ENCODE peak calls at places on chromosome 19, in eight cellular contexts. R, L, S, Q, D, E, O and P are unnamed samples.

GRCh38 chr19:19372656-19373416 is 32.6 kb upstream of the GATAD2A start:
- DNase-seq in R (no peak), L (peak; percentile 58), S (peak; percentile 94), Q (peak; percentile 80), D (no peak), E (no peak), O (peak; percentile 37), P (peak; percentile 65)

GRCh38 chr19:46985532-46986415 is 33.9 kb upstream of the NPAS1 start:
- DNase-seq in R (no peak), L (no peak), S (no peak), Q (no peak), D (no peak), E (no peak), O (no peak), P (no peak)

GRCh38 chr19:14432817-14433453 is at the start of gene PKN1:
- DNase-seq in R (peak; percentile 57), L (peak; percentile 48), S (peak; percentile 51), Q (peak; percentile 68), D (peak; percentile 80), E (no peak), O (no peak), P (no peak)

GRCh38 chr19:8367327-8368001 is 3.5 kb downstream of the ANGPTL4 start:
- DNase-seq in R (peak; percentile 89), L (peak; percentile 85), S (peak; percentile 55), Q (peak; percentile 90), D (peak; percentile 67), E (peak; percentile 96), O (peak; percentile 92), P (peak; percentile 89)

GRCh38 chr19:10552596-10553053 is 8.9 kb downstream of the ATG4D start:
- DNase-seq in R (peak; percentile 60), L (no peak), S (peak; percentile 79), Q (no peak), D (no peak), E (no peak), O (no peak), P (no peak)

GRCh38 chr19:19873381-19873780 is 7.7 kb downstream of the ZNF253 start:
- DNase-seq in R (no peak), L (no peak), S (peak; percentile 11), Q (no peak), D (no peak), E (no peak), O (no peak), P (no peak)

GRCh38 chr19:19355606-19356139 is 35.0 kb downstream of the MAU2 start:
- DNase-seq in R (no peak), L (no peak), S (no peak), Q (no peak), D (no peak), E (no peak), O (no peak), P (no peak)

GRCh38 chr19:44112802-44113137 is 429 bp upstream of the ZNF225 start:
- DNase-seq in R (no peak), L (no peak), S (no peak), Q (no peak), D (no peak), E (no peak), O (no peak), P (no peak)

GRCh38 chr19:15288146-15288963 is 44.0 kb downstream of the BRD4 start:
- DNase-seq in R (peak; percentile 44), L (no peak), S (peak; percentile 38), Q (no peak), D (no peak), E (no peak), O (no peak), P (no peak)

GRCh38 chr19:6020972-6021805 is 43.2 kb upstream of the RANBP3 start:
- DNase-seq in R (no peak), L (no peak), S (no peak), Q (no peak), D (no peak), E (no peak), O (no peak), P (no peak)

GRCh38 chr19:16876904-16877361 is 11.9 kb upstream of the F2RL3 start:
- DNase-seq in R (no peak), L (no peak), S (peak; percentile 69), Q (no peak), D (no peak), E (no peak), O (peak; percentile 46), P (no peak)

GRCh38 chr19:2385053-2385721 is 25.1 kb downstream of the TMPRSS9 start:
- DNase-seq in R (peak; percentile 83), L (no peak), S (peak; percentile 61), Q (no peak), D (peak; percentile 60), E (no peak), O (peak; percentile 59), P (peak; percentile 78)

GRCh38 chr19:55443045-55443823 is at the start of gene SHISA7:
- DNase-seq in R (peak; percentile 46), L (no peak), S (peak; percentile 31), Q (no peak), D (no peak), E (no peak), O (no peak), P (no peak)

GRCh38 chr19:16605552-16605951 is 22.5 kb downstream of the MED26 start:
- DNase-seq in R (no peak), L (peak; percentile 44), S (no peak), Q (no peak), D (no peak), E (no peak), O (no peak), P (peak; percentile 81)

GRCh38 chr19:15264061-15264932 is 32.0 kb upstream of the EPHX3 start:
- DNase-seq in R (peak; percentile 80), L (peak; percentile 81), S (peak; percentile 73), Q (peak; percentile 76), D (peak; percentile 82), E (peak; percentile 85), O (peak; percentile 51), P (peak; percentile 71)

GRCh38 chr19:782195-783043 is 14.8 kb upstream of the PTBP1 start:
- DNase-seq in R (no peak), L (no peak), S (no peak), Q (no peak), D (peak; percentile 44), E (no peak), O (no peak), P (no peak)

GRCh38 chr19:16461630-16462051 is 10.1 kb downstream of the EPS15L1 start:
- DNase-seq in R (no peak), L (no peak), S (no peak), Q (peak; percentile 67), D (no peak), E (no peak), O (no peak), P (no peak)

GRCh38 chr19:34244611-34245299 is 9.6 kb upstream of the GARRE1 start:
- DNase-seq in R (peak; percentile 51), L (no peak), S (peak; percentile 23), Q (no peak), D (no peak), E (no peak), O (no peak), P (no peak)
- TF ChIP-seq CTCF in R (no peak), L (no peak), S (no peak), Q (no peak), D (no peak), E (no peak), O (no peak), P (no peak)

DNA sequence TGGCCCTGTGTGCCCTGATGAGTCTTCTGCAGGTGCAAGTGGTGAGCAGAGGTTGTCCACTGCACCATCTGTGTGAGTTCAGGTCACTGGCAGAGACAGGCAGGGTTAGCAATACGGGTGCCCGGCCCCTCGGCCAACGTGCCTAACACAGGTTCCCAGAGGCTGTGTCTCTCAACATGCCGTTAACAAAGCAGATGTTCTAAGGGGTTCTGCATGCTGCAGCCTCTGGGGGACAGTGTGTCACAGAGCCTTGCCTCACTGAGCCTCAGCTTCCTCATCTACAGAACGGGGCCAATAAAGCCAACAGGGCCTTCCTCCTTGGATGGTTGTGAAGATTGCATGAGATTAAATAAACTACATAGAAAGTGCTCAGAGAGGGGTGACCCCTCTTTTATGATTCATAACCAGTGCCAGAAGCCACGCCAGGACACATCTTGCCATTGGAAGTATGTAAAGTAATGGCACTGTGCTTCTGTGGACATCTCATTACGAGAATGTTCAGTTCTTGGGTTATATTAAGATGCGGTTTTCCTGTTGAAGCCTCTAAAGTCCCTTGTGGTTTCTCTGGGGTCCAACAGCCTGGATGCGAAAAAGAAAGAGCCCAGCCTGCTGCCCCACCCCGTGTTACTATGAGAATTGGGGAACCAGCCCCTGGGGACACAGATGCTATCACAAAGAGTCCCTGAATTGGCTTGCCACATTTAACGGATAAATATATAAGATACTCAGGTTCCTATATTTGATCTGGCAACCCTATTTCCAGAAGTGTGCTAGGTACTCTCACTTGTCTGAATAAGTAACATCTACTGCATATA is 11.2 kb upstream of the ARHGEF18 start:
- DNase-seq in R (no peak), L (no peak), S (peak; percentile 100), Q (no peak), D (no peak), E (no peak), O (no peak), P (no peak)
- TF ChIP-seq CTCF in R (no peak), L (no peak), S (peak; percentile 39), Q (no peak), D (no peak), E (no peak), O (no peak), P (no peak)

GRCh38 chr19:40438284-40438683 is 5.9 kb downstream of the SERTAD3 start:
- DNase-seq in R (no peak), L (no peak), S (no peak), Q (no peak), D (no peak), E (no peak), O (no peak), P (no peak)

GRCh38 chr19:40431698-40432097 is 5.9 kb upstream of the SERTAD1 start:
- DNase-seq in R (no peak), L (no peak), S (no peak), Q (no peak), D (no peak), E (no peak), O (no peak), P (no peak)

DNA sequence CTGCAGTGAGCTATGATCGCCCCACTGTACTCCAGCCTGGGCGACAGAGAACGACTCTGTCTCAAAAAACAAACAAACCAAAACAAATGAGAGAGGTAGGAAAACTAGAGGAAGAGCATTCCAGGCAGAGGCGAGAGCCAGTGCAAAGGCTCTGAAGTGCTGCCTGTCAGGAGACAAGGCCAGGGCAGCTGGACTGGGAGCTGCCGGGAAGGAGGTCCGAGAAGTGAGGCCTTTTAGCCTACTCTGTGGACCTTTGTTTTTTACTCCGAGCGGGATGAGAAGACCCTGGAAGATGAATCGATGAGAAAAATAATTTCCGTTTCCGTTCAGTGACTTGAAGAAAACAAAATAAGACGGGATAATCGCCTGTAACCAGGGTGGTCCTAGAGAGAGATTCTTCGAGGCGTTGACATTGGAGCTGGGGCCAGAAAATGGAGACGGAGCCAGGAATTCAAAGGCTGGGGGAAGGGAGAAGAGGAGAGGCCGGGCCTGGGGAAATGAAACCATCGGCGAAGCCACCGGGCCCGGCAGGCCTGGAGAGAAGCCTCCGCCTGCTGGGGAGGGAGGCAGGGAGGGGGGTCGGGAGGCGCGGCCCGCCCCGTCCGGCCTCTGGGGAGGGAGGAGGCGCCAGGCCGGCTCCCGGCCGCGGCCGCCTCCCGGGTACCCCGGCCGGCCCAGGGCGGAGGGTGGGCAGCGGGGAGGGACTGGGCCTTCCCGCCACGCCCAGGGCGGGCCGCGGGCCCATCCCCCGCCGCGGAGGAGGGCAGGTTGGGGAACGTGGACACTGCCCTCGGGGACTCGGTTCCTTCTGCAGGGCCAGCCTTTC is 7.8 kb upstream of the SERTAD1 start:
- DNase-seq in R (peak; percentile 87), L (peak; percentile 90), S (peak; percentile 79), Q (peak; percentile 91), D (peak; percentile 77), E (peak; percentile 94), O (peak; percentile 74), P (peak; percentile 94)
- TF ChIP-seq CTCF in R (no peak), L (no peak), S (no peak), Q (no peak), D (no peak), E (no peak), O (no peak), P (no peak)

GRCh38 chr19:12139885-12140544 is at the start of gene ZNF20:
- DNase-seq in R (peak; percentile 96), L (peak; percentile 94), S (peak; percentile 95), Q (peak; percentile 97), D (peak; percentile 96), E (peak; percentile 98), O (peak; percentile 95), P (peak; percentile 98)
- TF ChIP-seq CTCF in R (no peak), L (no peak), S (no peak), Q (no peak), D (no peak), E (no peak), O (no peak), P (no peak)